ENCODE peak calls at places on chromosome 15, in seven cellular contexts. P, Q, Z, O, E, I and V are unnamed samples.

GRCh38 chr15:70856884-70857546 is 3.1 kb upstream of the LARP6 start:
- DNase-seq in E (no peak), Q (no peak), Z (peak), I (no peak), O (no peak), P (no peak), V (no peak)

GRCh38 chr15:73352082-73352481 is 16.7 kb downstream of the HCN4 start:
- DNase-seq in O (no peak), Z (no peak), P (no peak), I (no peak), Q (no peak), E (no peak), V (no peak)

GRCh38 chr15:67166280-67167009 is 88.0 kb downstream of the AAGAB start:
- DNase-seq in P (no peak), Q (no peak), O (no peak), I (no peak), E (no peak), Z (no peak), V (no peak)

GRCh38 chr15:29124581-29125381 is 144.8 kb downstream of the NSMCE3 start:
- DNase-seq in I (no peak), E (no peak), P (peak), O (no peak), Z (peak), Q (no peak), V (no peak)

GRCh38 chr15:72733941-72734738 is 48.1 kb downstream of the BBS4 start:
- DNase-seq in P (no peak), I (no peak), E (no peak), Z (no peak), O (no peak), Q (no peak), V (no peak)

GRCh38 chr15:48332642-48333034 is 1.4 kb downstream of the DUT start:
- DNase-seq in I (peak), P (no peak), E (no peak), Q (no peak), Z (peak), O (peak), V (no peak)

GRCh38 chr15:79844221-79844620 is 52.6 kb downstream of the MTHFS start:
- DNase-seq in I (no peak), E (no peak), P (no peak), Z (peak), Q (no peak), O (no peak), V (no peak)

GRCh38 chr15:80495406-80495942 is 91.3 kb downstream of the ARNT2 start:
- DNase-seq in P (no peak), Q (no peak), O (no peak), I (no peak), E (no peak), Z (no peak), V (no peak)

GRCh38 chr15:69592954-69593353 is 140.3 kb downstream of the RPLP1 start:
- DNase-seq in E (no peak), I (no peak), Z (peak), Q (no peak), O (no peak), P (no peak), V (no peak)

GRCh38 chr15:79455361-79455760 is 23.2 kb downstream of the MINAR1 start:
- DNase-seq in E (no peak), I (no peak), O (no peak), Q (no peak), P (no peak), Z (no peak), V (no peak)

GRCh38 chr15:40982855-40983254 is 29.6 kb downstream of the CHAC1 start:
- DNase-seq in Q (no peak), P (no peak), I (no peak), O (no peak), Z (no peak), E (no peak), V (no peak)

GRCh38 chr15:95897651-95898050 is 432.8 kb upstream of the NR2F2 start:
- DNase-seq in O (no peak), Q (no peak), E (no peak), Z (no peak), I (no peak), P (no peak), V (no peak)

GRCh38 chr15:66943456-66944095 is 121.8 kb upstream of the SMAD3 start:
- DNase-seq in O (no peak), Q (no peak), Z (peak), I (no peak), P (no peak), E (no peak), V (no peak)

GRCh38 chr15:43948691-43949325 is 122.0 kb downstream of the WDR76 start:
- DNase-seq in Z (no peak), P (no peak), E (no peak), Q (no peak), I (no peak), O (no peak), V (no peak)

GRCh38 chr15:40252438-40253178 is 13.7 kb downstream of the PAK6 start:
- DNase-seq in E (no peak), Z (peak), I (no peak), Q (no peak), O (no peak), P (peak), V (peak)

GRCh38 chr15:97961067-97961954 is 808 bp downstream of the ARRDC4 start:
- DNase-seq in P (peak), O (no peak), I (no peak), Q (peak), E (no peak), Z (peak), V (peak)

GRCh38 chr15:68310178-68310810 is 32.7 kb downstream of the FEM1B start:
- DNase-seq in O (no peak), P (no peak), Z (no peak), Q (no peak), I (no peak), E (no peak), V (no peak)

GRCh38 chr15:60932051-60932915 is 296.8 kb downstream of the RORA start:
- DNase-seq in P (no peak), Z (no peak), I (peak), E (no peak), Q (peak), O (peak), V (no peak)

GRCh38 chr15:58484794-58485600 is 53.2 kb downstream of the LIPC start:
- DNase-seq in O (no peak), Z (no peak), E (no peak), I (no peak), P (peak), Q (no peak), V (peak)

GRCh38 chr15:45522179-45522930 is at the start of gene SLC30A4:
- DNase-seq in E (peak), I (peak), Q (peak), P (peak), Z (peak), O (peak), V (peak)

GRCh38 chr15:51320843-51321242 is 17.6 kb downstream of the CYP19A1 start:
- DNase-seq in Z (no peak), E (no peak), I (no peak), Q (no peak), P (no peak), O (no peak), V (no peak)

GRCh38 chr15:65612616-65612946 is 1.6 kb upstream of the INTS14 start:
- DNase-seq in O (no peak), Q (no peak), P (no peak), Z (no peak), E (no peak), I (no peak), V (no peak)

GRCh38 chr15:96849501-96849900 is 519.0 kb downstream of the NR2F2 start:
- DNase-seq in Q (no peak), E (no peak), P (no peak), Z (no peak), O (no peak), I (no peak), V (no peak)

GRCh38 chr15:75731248-75732100 is 18.8 kb upstream of the CSPG4 start:
- DNase-seq in P (peak), Q (no peak), Z (peak), O (no peak), I (no peak), E (no peak), V (no peak)

GRCh38 chr15:30670056-30670455 is 44.1 kb downstream of the ARHGAP11B start:
- DNase-seq in O (no peak), E (no peak), P (no peak), I (no peak), Z (no peak), Q (no peak), V (no peak)

GRCh38 chr15:64464271-64465005 is 4.1 kb downstream of the ZNF609 start:
- DNase-seq in Z (peak), O (no peak), I (no peak), E (peak), Q (peak), P (no peak), V (no peak)

GRCh38 chr15:70879386-70879785 is 12.8 kb downstream of the THAP10 start:
- DNase-seq in P (no peak), E (no peak), Z (no peak), Q (no peak), O (no peak), I (no peak), V (no peak)